ENCODE peak calls at places on chromosome 19, in six cellular contexts. A is IMR-90, P is A549, C is K562, L is HepG2, I is GM12878. M is an unnamed sample.
A peak's percentile ranks its signal among the peaks of the same experiment; 100 is the strongest.

GRCh38 chr19:6020166-6020967 is 42.4 kb upstream of the RANBP3 start:
- DNase-seq in I (no peak), L (peak; percentile 30), C (no peak), P (no peak), A (no peak), M (no peak)

GRCh38 chr19:6221878-6222746 is 57.7 kb downstream of the MLLT1 start:
- DNase-seq in A (no peak), C (no peak), P (no peak), L (no peak), I (no peak), M (no peak)

GRCh38 chr19:906480-906879 is 6.5 kb downstream of the R3HDM4 start:
- DNase-seq in I (no peak), C (no peak), P (no peak), L (no peak), A (no peak), M (no peak)

GRCh38 chr19:46716672-46717033 is 261 bp downstream of the PRKD2 start:
- DNase-seq in L (no peak), C (peak; percentile 45), P (peak; percentile 47), A (no peak), I (no peak), M (no peak)

GRCh38 chr19:45881082-45881908 is 4.6 kb downstream of the IRF2BP1 start:
- DNase-seq in P (no peak), L (no peak), C (no peak), I (no peak), A (no peak), M (no peak)

GRCh38 chr19:24064175-24064574 is 22.8 kb upstream of the ZNF254 start:
- DNase-seq in I (no peak), A (no peak), P (no peak), C (no peak), L (no peak), M (no peak)

GRCh38 chr19:19554074-19555023 is 16.3 kb downstream of the CILP2 start:
- DNase-seq in P (no peak), A (peak; percentile 21), C (peak; percentile 88), I (no peak), L (no peak), M (peak; percentile 85)

GRCh38 chr19:41940443-41941409 is 12.5 kb upstream of the ERFL start:
- DNase-seq in I (no peak), L (no peak), A (no peak), P (peak; percentile 77), C (peak; percentile 36), M (no peak)

GRCh38 chr19:41861098-41861768 is 1.2 kb downstream of the RPS19 start:
- DNase-seq in I (no peak), A (no peak), P (no peak), C (no peak), L (no peak), M (no peak)

GRCh38 chr19:18224525-18225354 is 1.5 kb downstream of the PDE4C start:
- DNase-seq in P (peak; percentile 89), L (peak; percentile 95), C (peak; percentile 94), A (peak; percentile 99), I (peak; percentile 80), M (peak; percentile 98)

GRCh38 chr19:17183271-17183757 is 31.8 kb upstream of the USE1 start:
- DNase-seq in C (no peak), L (no peak), A (no peak), P (no peak), I (no peak), M (no peak)

GRCh38 chr19:40594657-40595077 is 6.5 kb upstream of the LTBP4 start:
- DNase-seq in C (peak; percentile 35), I (no peak), A (peak; percentile 70), L (no peak), P (peak; percentile 94), M (no peak)

GRCh38 chr19:50514346-50515167 is 844 bp upstream of the ASPDH start:
- DNase-seq in A (no peak), P (no peak), I (no peak), C (no peak), L (no peak), M (no peak)
- TF ChIP-seq BHLHE40 in A (no peak), P (no peak), I (no peak), C (no peak), L (no peak), M (no peak)

GRCh38 chr19:30693179-30693578 is 321.0 kb downstream of the ZNF536 start:
- DNase-seq in C (no peak), P (no peak), A (no peak), I (no peak), L (no peak), M (no peak)

GRCh38 chr19:30699871-30700280 is 327.7 kb downstream of the ZNF536 start:
- DNase-seq in P (no peak), A (no peak), I (no peak), L (no peak), C (no peak), M (no peak)

GRCh38 chr19:30695171-30695875 is 323.1 kb downstream of the ZNF536 start:
- DNase-seq in L (no peak), I (no peak), P (no peak), C (no peak), A (no peak), M (no peak)

GRCh38 chr19:30694156-30694555 is 322.0 kb downstream of the ZNF536 start:
- DNase-seq in C (no peak), A (no peak), I (no peak), P (no peak), L (no peak), M (no peak)

GRCh38 chr19:30696514-30696913 is 324.3 kb downstream of the ZNF536 start:
- DNase-seq in A (peak; percentile 9), P (peak; percentile 87), I (no peak), L (no peak), C (peak; percentile 59), M (peak; percentile 60)
- TF ChIP-seq BHLHE40 in A (no peak), P (no peak), I (no peak), L (no peak), C (no peak), M (no peak)

DNA sequence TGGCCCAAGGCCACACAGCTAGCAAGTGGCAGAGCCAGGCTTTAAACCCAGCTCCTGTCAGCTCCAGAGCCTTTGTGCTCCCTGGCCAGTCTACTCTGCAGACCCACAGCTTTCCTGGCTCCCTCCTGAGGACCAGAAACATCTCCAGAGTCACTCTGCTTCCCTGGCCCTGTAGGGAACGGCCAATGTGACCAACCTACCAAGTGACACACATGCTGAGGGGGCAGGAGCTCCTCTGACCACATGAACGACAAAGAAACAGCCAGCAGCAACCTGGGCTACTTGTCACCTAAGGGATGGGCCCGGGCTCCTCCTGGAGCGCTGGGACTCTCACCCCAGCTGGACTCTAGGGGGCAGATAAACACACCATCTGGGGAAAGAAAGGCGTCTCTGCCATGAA is 19.3 kb downstream of the PEG3 start:
- DNase-seq in A (no peak), I (no peak), P (no peak), C (no peak), L (no peak), M (no peak)
- TF ChIP-seq BHLHE40 in A (no peak), I (no peak), P (no peak), C (no peak), L (no peak), M (no peak)

GRCh38 chr19:38155453-38155852 is 68.6 kb downstream of the DPF1 start:
- DNase-seq in A (peak; percentile 58), C (peak; percentile 58), I (no peak), P (no peak), L (no peak), M (no peak)
- TF ChIP-seq BHLHE40 in A (no peak), C (no peak), I (no peak), P (no peak), L (no peak), M (no peak)

GRCh38 chr19:48739400-48739825 is 997 bp downstream of the RASIP1 start:
- DNase-seq in C (peak; percentile 54), I (no peak), A (no peak), P (no peak), L (no peak), M (no peak)
- TF ChIP-seq BHLHE40 in C (peak; percentile 65), I (no peak), A (no peak), P (no peak), L (no peak), M (no peak)

GRCh38 chr19:47755762-47756626 is 10.6 kb downstream of the NOP53 start:
- DNase-seq in I (no peak), A (no peak), C (no peak), P (no peak), L (no peak), M (no peak)
- TF ChIP-seq BHLHE40 in I (no peak), A (no peak), C (no peak), P (no peak), L (no peak), M (no peak)

GRCh38 chr19:8449830-8450229 is 5.1 kb downstream of the HNRNPM start:
- DNase-seq in P (no peak), I (no peak), L (peak; percentile 25), A (no peak), C (no peak), M (no peak)
- TF ChIP-seq BHLHE40 in P (no peak), I (no peak), L (no peak), A (no peak), C (no peak), M (no peak)

M was measured in HEK293T.